ENCODE peak calls at places on chromosomes 3 and 15, in four cellular contexts. G, J, P and H are unnamed samples.

GRCh38 chr15:49622561-49622960 is 1.7 kb downstream of the DTWD1 start:
- DNase-seq in G (peak), J (no peak), P (no peak), H (no peak)

GRCh38 chr15:78751602-78751979 is 59.7 kb downstream of the ADAMTS7 start:
- DNase-seq in G (no peak), J (no peak), P (no peak), H (no peak)

GRCh38 chr3:67421912-67422311 is 232.5 kb downstream of the SUCLG2 start:
- DNase-seq in G (no peak), J (no peak), P (no peak), H (no peak)

GRCh38 chr3:66228707-66229106 is 7.9 kb downstream of the SLC25A26 start:
- DNase-seq in G (no peak), J (no peak), P (no peak), H (no peak)

GRCh38 chr15:23002920-23003319 is 22.8 kb upstream of the CYFIP1 start:
- DNase-seq in G (no peak), J (no peak), P (no peak), H (no peak)

GRCh38 chr3:167787440-167787839 is 51.9 kb downstream of the SERPINI1 start:
- DNase-seq in G (no peak), J (peak), P (no peak), H (no peak)

GRCh38 chr3:14000556-14000955 is 120.7 kb upstream of the WNT7A start:
- DNase-seq in G (no peak), J (no peak), P (no peak), H (no peak)

GRCh38 chr3:29649815-29650547 is 369.1 kb downstream of the RBMS3 start:
- DNase-seq in G (peak), J (no peak), P (no peak), H (no peak)

GRCh38 chr3:8629151-8630021 is 15.2 kb downstream of the SSUH2 start:
- DNase-seq in G (peak), J (no peak), P (peak), H (no peak)

DNA sequence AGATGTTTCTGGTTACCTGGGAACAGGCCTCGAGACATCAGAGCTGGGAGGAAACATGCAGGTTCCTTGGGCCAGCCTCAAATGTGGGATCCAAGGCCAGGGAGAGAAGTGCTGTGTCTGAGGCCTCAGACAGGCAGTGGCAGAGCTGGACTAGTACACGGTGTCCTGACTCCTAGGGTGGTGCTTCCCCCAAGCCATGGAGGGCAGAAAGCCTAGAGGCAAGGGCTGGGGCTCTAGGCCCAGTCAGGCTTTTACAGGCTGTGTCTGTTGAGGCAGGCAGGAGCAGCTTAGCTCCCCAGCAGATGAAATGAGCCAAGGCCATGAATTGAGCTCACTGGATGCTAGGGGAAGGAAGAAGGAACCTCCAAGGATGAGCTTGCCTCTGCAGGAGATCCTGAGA is 57.6 kb downstream of the ITGA11 start:
- DNase-seq in G (no peak), J (no peak), P (no peak), H (peak)
- TF ChIP-seq KDM1A in G (no peak), J (no peak), P (no peak), H (no peak)

GRCh38 chr3:63478962-63479660 is 173.4 kb upstream of the SNTN start:
- DNase-seq in G (no peak), J (no peak), P (no peak), H (no peak)

GRCh38 chr3:63479661-63480035 is 172.8 kb upstream of the SNTN start:
- DNase-seq in G (no peak), J (no peak), P (no peak), H (no peak)

GRCh38 chr3:63477494-63478129 is 174.9 kb upstream of the SNTN start:
- DNase-seq in G (peak), J (peak), P (no peak), H (no peak)

GRCh38 chr3:63481627-63482026 is 170.8 kb upstream of the SNTN start:
- DNase-seq in G (no peak), J (no peak), P (no peak), H (no peak)
- TF ChIP-seq PHF8 in G (no peak), J (no peak), P (no peak), H (no peak)

DNA sequence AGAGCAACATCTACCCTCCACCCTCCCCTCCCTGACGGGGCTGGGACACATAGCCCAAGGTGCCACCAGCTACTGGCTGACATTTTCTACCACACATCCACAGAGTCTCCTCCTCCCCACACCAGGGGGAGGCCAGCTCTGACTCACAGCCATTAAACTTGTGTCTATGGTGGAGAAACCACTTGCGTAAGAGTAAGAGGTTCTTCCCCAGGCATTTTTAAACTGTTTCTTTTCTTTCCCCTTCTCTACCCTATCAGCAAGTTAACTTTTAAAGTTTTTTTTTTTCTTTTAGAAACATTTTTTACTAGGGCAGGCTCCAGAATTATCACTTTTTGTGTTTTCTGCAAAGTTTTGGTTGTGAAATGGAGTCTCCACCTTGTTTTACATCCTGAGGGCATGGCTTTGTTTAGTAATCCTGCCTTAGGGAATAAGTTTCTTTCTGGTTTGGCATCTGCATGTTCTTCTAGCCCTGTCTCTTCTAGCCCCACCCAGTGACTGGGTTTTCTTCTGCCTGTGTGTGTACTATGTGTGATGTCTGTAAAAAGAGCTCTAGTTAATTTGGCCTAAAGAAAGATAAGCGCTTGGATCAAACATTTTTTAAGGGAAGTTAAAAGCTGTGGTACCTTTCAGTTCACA is 148.8 kb upstream of the GADL1 start:
- DNase-seq in G (no peak), J (no peak), P (no peak), H (no peak)
- TF ChIP-seq KDM1A in G (no peak), J (no peak), P (no peak), H (no peak)

GRCh38 chr15:75763137-75763611 is 50.5 kb upstream of the CSPG4 start:
- DNase-seq in G (no peak), J (no peak), P (no peak), H (no peak)

GRCh38 chr15:75753145-75753544 is 40.5 kb upstream of the CSPG4 start:
- DNase-seq in G (no peak), J (no peak), P (no peak), H (no peak)

GRCh38 chr15:75760689-75761435 is 48.2 kb upstream of the CSPG4 start:
- DNase-seq in G (no peak), J (no peak), P (no peak), H (no peak)

GRCh38 chr15:75761446-75762356 is 49.1 kb upstream of the CSPG4 start:
- DNase-seq in G (no peak), J (no peak), P (no peak), H (no peak)

GRCh38 chr15:75758071-75758872 is 45.6 kb upstream of the CSPG4 start:
- DNase-seq in G (peak), J (peak), P (peak), H (peak)
- TF ChIP-seq PHF8 in G (peak), J (peak), P (peak), H (peak)

DNA sequence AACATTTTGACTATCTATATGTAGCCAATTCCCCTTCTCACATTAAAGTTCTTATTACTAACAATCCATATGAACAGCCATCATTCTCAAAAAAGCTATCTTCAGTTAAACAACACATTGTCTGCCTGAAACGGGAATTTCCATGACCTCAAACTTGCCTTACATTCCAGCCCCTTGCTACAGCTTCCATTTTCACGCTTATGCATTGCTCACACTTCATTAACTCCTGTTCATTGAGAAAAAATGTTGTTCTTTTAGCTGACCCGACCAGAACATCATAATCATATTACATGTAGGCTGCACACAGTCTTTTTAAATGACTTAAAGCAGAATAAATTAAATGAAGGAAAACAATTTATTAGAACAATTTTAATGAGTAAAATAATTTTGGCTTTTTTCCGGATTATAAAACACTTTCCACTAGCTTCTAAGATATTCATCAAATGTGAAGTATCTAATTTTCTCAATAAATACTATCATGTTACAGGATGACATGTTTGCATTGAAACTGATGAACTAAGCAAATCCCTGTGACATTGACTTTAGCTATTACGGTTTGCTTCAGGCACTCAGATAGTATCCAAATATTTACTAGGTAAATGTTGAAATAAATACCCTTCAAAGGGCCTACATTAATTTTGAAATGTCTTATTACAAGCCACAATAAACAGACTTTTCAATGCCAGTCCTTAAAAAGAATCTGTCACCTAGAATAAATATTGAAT is 49.9 kb downstream of the P3H2 start:
- DNase-seq in G (no peak), J (peak), P (no peak), H (no peak)
- TF ChIP-seq KDM1A in G (no peak), J (no peak), P (no peak), H (no peak)

DNA sequence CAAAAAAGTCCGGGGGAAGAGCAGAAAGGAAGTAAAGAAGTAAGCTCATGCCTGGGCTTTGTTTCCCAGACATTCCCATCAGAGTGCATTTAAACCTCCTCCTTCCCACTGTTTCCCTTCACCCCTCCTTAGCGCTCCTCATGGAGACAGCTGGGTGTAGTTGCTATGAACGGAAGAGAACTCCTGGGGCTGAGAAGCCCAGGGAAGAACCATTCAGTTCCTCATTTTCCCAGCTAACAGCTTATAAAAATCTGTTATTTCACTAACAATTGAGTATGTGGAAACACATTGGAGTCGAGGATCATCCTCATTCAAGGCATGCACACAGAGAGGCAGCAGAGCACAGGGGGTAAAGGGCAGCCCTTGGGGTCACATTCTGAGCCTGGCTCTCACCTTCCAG is 299.3 kb downstream of the SHQ1 start:
- DNase-seq in G (no peak), J (no peak), P (no peak), H (no peak)
- TF ChIP-seq PHF8 in G (no peak), J (no peak), P (no peak), H (no peak)

DNA sequence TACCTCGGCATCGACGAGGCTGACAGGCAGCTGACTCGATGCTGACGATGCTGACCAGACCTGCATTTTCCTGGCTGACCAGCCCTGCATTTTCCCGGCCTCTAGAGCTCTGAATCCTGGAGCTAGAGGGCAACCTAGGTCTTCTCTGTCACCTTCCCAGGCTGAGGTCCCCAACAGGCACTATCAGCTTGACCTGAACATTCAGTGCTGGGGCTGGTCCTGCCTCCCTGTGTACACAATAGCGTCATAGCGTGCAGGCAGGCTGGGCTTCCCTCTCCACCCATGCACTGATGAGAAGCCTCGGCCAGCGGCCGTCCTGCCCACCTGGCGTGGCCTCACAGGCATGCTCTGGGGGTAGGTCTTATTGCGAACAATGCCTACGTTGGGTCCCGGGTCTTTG is 62.3 kb upstream of the SNRPA1 start:
- DNase-seq in G (no peak), J (no peak), P (no peak), H (peak)
- TF ChIP-seq KDM1A in G (no peak), J (no peak), P (no peak), H (no peak)

GRCh38 chr3:51381333-51381705 is 3.8 kb upstream of the MANF start:
- DNase-seq in G (no peak), J (no peak), P (no peak), H (no peak)
- TF ChIP-seq PHF8 in G (no peak), J (no peak), P (no peak), H (no peak)